ENCODE peak calls at places on chromosome 7, in eight cellular contexts. G, H, Q, P, Z, L, B and W are unnamed samples.

GRCh38 chr7:156950381-156950858 is 908 bp downstream of the NOM1 start:
- DNase-seq in Z (no peak), G (no peak), P (no peak), H (no peak), L (no peak), Q (no peak), B (no peak), W (no peak)

GRCh38 chr7:1431644-1432380 is 27.5 kb downstream of the MICALL2 start:
- DNase-seq in Q (no peak), P (no peak), B (no peak), Z (no peak), G (no peak), H (no peak), L (no peak), W (no peak)

GRCh38 chr7:424301-424935 is 95.2 kb downstream of the PDGFA start:
- DNase-seq in Q (no peak), L (no peak), G (no peak), H (no peak), B (no peak), P (no peak), Z (no peak), W (no peak)

GRCh38 chr7:103065666-103066065 is 8.9 kb downstream of the FBXL13 start:
- DNase-seq in P (peak; percentile 70), Z (peak; percentile 21), Q (peak; percentile 19), H (peak; percentile 56), G (peak; percentile 15), L (no peak), B (no peak), W (no peak)

GRCh38 chr7:18653381-18654155 is 158.0 kb downstream of the HDAC9 start:
- DNase-seq in Q (no peak), G (no peak), H (no peak), P (no peak), Z (no peak), L (no peak), B (no peak), W (no peak)

GRCh38 chr7:151702961-151703360 is 174.0 kb downstream of the PRKAG2 start:
- DNase-seq in Z (no peak), Q (no peak), P (no peak), G (no peak), B (no peak), H (no peak), L (no peak), W (no peak)

GRCh38 chr7:2663121-2663886 is 24.7 kb upstream of the AMZ1 start:
- DNase-seq in Z (no peak), Q (no peak), H (no peak), B (peak; percentile 73), P (no peak), G (no peak), L (no peak), W (no peak)

GRCh38 chr7:77415474-77415821 is 701 bp downstream of the GSAP start:
- DNase-seq in P (peak; percentile 72), H (no peak), Z (peak; percentile 48), L (peak; percentile 35), G (no peak), Q (no peak), B (no peak), W (no peak)

GRCh38 chr7:20749896-20750295 is 36.8 kb downstream of the SP8 start:
- DNase-seq in G (no peak), B (no peak), H (no peak), P (no peak), Q (no peak), Z (no peak), L (no peak), W (no peak)

GRCh38 chr7:117011419-117012260 is 58.3 kb downstream of the ST7 start:
- DNase-seq in L (no peak), G (no peak), Q (no peak), B (no peak), Z (no peak), P (no peak), H (no peak), W (no peak)

GRCh38 chr7:71131256-71131752 is 640 bp upstream of the GALNT17 start:
- DNase-seq in L (peak; percentile 72), G (no peak), P (peak; percentile 67), Q (peak; percentile 67), Z (peak; percentile 10), H (peak; percentile 81), B (peak; percentile 77), W (no peak)

GRCh38 chr7:40542982-40543741 is 408.4 kb downstream of the SUGCT start:
- DNase-seq in Q (no peak), P (no peak), B (no peak), Z (no peak), L (no peak), H (no peak), G (no peak), W (no peak)

DNA sequence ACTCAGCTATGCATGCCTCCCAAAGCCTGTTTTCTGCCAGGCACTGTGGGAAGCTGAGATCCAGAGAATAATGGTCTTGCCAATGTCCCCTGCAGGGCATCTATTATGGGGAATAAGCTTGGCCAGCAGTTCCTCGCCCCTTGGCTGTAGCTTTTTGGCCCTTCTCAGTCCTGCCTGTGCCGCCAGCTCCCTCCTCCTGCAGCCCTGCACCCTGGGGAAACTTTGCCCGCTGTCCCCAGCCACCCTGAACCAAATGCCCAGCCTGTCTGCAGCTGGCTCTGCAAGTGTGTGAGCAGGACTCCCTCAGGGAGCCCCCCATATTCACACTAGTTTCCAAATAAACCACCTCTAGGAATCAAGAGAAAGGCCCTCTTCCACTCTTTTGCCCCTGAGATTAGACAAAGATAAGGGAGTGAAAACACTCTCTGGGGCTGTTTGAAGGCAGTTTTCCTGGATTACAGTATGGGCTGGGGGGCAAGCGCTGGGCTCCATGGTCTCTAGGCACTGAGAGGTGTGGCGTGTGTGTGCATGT is 867 bp downstream of the AQP1 start:
- DNase-seq in L (no peak), Q (no peak), G (no peak), H (no peak), B (no peak), Z (no peak), P (no peak), W (no peak)
- H3K4me1 ChIP-seq in L (peaks cover 51% of the 10 kb centered on the region), Q (peaks cover 96% of the 10 kb centered on the region), G (peaks cover 10% of the 10 kb centered on the region), H (peaks cover 66% of the 10 kb centered on the region), B (peaks cover 81% of the 10 kb centered on the region), Z (peaks cover 39% of the 10 kb centered on the region), P (peaks cover 46% of the 10 kb centered on the region), W (peaks cover 31% of the 10 kb centered on the region)

DNA sequence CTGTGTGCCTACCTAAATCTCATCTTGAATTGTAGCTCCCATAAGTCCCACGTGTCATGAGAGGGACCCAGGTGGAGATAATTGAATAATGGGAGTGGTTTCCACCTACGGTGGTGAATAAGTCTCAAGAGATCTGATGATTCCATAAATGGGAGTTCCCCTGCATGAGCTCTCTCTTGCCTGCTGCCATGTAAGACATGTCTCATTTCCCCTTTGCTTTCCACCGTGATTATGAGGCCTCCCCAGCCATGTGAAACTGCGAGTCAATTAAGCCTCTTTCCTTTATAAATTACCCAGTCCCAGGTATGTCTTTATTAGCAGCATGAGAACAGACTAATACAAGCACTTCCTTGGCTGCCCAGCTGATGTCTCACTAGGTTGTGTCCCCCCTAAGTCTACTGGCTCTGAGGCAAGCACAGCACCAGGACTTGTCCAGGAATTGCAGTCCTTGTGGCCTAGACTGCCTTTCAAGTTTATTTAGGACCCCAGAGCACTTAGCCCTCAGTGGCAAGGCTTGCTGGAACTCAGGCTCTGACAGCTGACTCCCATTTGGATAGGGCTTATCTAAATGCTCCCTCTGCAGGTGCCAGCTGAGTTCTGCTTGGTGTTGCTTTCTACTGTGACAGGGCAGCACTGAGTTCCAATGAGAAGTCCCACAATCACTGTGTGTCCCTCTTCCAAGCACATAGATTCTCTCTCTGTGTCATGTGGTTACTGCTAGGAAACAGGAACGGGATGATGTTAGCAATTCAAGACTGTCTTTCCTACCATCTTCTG is 59.0 kb upstream of the TAS2R16 start:
- DNase-seq in P (no peak), B (no peak), H (peak; percentile 84), G (no peak), Q (peak; percentile 40), L (no peak), Z (no peak), W (no peak)
- TF ChIP-seq CTCF in P (no peak), B (no peak), H (no peak), G (peak; percentile 29), Q (no peak), L (no peak), Z (no peak), W (no peak)

GRCh38 chr7:129829677-129830631 is 122.8 kb downstream of the UBE2H start:
- DNase-seq in P (no peak), B (peak; percentile 86), Z (peak; percentile 65), H (peak; percentile 89), G (peak; percentile 58), L (peak; percentile 68), Q (peak; percentile 60), W (no peak)

GRCh38 chr7:129828989-129829676 is 123.6 kb downstream of the UBE2H start:
- DNase-seq in P (no peak), Z (no peak), L (no peak), Q (no peak), G (no peak), B (no peak), H (peak; percentile 56), W (no peak)

GRCh38 chr7:129827467-129827990 is 125.2 kb downstream of the UBE2H start:
- DNase-seq in B (no peak), H (no peak), Q (no peak), L (no peak), G (no peak), Z (no peak), P (no peak), W (no peak)

GRCh38 chr7:129825554-129826267 is 127.0 kb downstream of the UBE2H start:
- DNase-seq in B (peak; percentile 91), H (peak; percentile 87), L (peak; percentile 87), Q (peak; percentile 92), P (peak; percentile 95), Z (peak; percentile 92), G (no peak), W (no peak)

GRCh38 chr7:129828078-129828762 is 124.5 kb downstream of the UBE2H start:
- DNase-seq in G (no peak), L (no peak), Z (no peak), P (no peak), H (no peak), B (no peak), Q (no peak), W (no peak)
- H3K27ac ChIP-seq in G (no peak overlapping the region), L (no peak overlapping the region), Z (no peak overlapping the region), P (no peak overlapping the region), H (no peak overlapping the region), B (no peak overlapping the region), Q (no peak overlapping the region), W (no peak overlapping the region)

GRCh38 chr7:145106001-145106400 is 270.1 kb upstream of the TPK1 start:
- DNase-seq in Q (no peak), P (no peak), Z (no peak), H (no peak), L (no peak), G (no peak), B (no peak), W (no peak)
- H3K4me1 ChIP-seq in Q (no peaks in the 10 kb centered on the region), P (no peaks in the 10 kb centered on the region), Z (no peaks in the 10 kb centered on the region), H (no peaks in the 10 kb centered on the region), L (no peaks in the 10 kb centered on the region), G (no peaks in the 10 kb centered on the region), B (no peaks in the 10 kb centered on the region), W (no peaks in the 10 kb centered on the region)